ENCODE peak calls at places on chromosomes 13 and 19, in eight cellular contexts. One of them, this sample, is unnamed.

GRCh38 chr19:47895165-47895782 is 9.2 kb upstream of the SULT2A1 start:
- DNase-seq in activated T-helper 1 cell treated with Interleukin-2 at 50 U/mL for 16 hours: no peak
- DNase-seq in HT-29: no peak
- DNase-seq in NCI-H2107: no peak
- DNase-seq in GF-D8: no peak
- DNase-seq in activated CD4-positive, CD25-positive, alpha-beta regulatory T cell treated with anti-CD3 and anti-CD28 coated beads, Interleukin-2, amount 50 U/mL, for 16 hours: no peak
- DNase-seq in A673: no peak
- DNase-seq in NCI-H2029: no peak
- DNase-seq in this sample: no peak

GRCh38 chr19:39160523-39160861 is 34.9 kb downstream of the PAK4 start:
- DNase-seq in activated T-helper 1 cell treated with Interleukin-2 at 50 U/mL for 16 hours: no peak
- DNase-seq in HT-29: peak
- DNase-seq in NCI-H2107: no peak
- DNase-seq in GF-D8: no peak
- DNase-seq in activated CD4-positive, CD25-positive, alpha-beta regulatory T cell treated with anti-CD3 and anti-CD28 coated beads, Interleukin-2, amount 50 U/mL, for 16 hours: no peak
- DNase-seq in A673: no peak
- DNase-seq in NCI-H2029: no peak
- DNase-seq in this sample: no peak

GRCh38 chr13:112813552-112813951 is 123.7 kb downstream of the ATP11A start:
- DNase-seq in activated T-helper 1 cell treated with Interleukin-2 at 50 U/mL for 16 hours: no peak
- DNase-seq in HT-29: no peak
- DNase-seq in NCI-H2107: no peak
- DNase-seq in GF-D8: no peak
- DNase-seq in activated CD4-positive, CD25-positive, alpha-beta regulatory T cell treated with anti-CD3 and anti-CD28 coated beads, Interleukin-2, amount 50 U/mL, for 16 hours: no peak
- DNase-seq in A673: no peak
- DNase-seq in NCI-H2029: no peak
- DNase-seq in this sample: no peak

GRCh38 chr19:44723299-44723951 is 24.5 kb downstream of the CEACAM16 start:
- DNase-seq in activated T-helper 1 cell treated with Interleukin-2 at 50 U/mL for 16 hours: no peak
- DNase-seq in HT-29: no peak
- DNase-seq in NCI-H2107: no peak
- DNase-seq in GF-D8: peak
- DNase-seq in activated CD4-positive, CD25-positive, alpha-beta regulatory T cell treated with anti-CD3 and anti-CD28 coated beads, Interleukin-2, amount 50 U/mL, for 16 hours: no peak
- DNase-seq in A673: no peak
- DNase-seq in NCI-H2029: no peak
- DNase-seq in this sample: no peak

GRCh38 chr19:7663711-7664110 is 5.1 kb upstream of the RETN start:
- DNase-seq in activated T-helper 1 cell treated with Interleukin-2 at 50 U/mL for 16 hours: no peak
- DNase-seq in HT-29: no peak
- DNase-seq in NCI-H2107: no peak
- DNase-seq in GF-D8: no peak
- DNase-seq in activated CD4-positive, CD25-positive, alpha-beta regulatory T cell treated with anti-CD3 and anti-CD28 coated beads, Interleukin-2, amount 50 U/mL, for 16 hours: no peak
- DNase-seq in A673: no peak
- DNase-seq in NCI-H2029: no peak
- DNase-seq in this sample: no peak

GRCh38 chr13:30312859-30313258 is 5.5 kb upstream of the KATNAL1 start:
- DNase-seq in activated T-helper 1 cell treated with Interleukin-2 at 50 U/mL for 16 hours: no peak
- DNase-seq in HT-29: no peak
- DNase-seq in NCI-H2107: no peak
- DNase-seq in GF-D8: no peak
- DNase-seq in activated CD4-positive, CD25-positive, alpha-beta regulatory T cell treated with anti-CD3 and anti-CD28 coated beads, Interleukin-2, amount 50 U/mL, for 16 hours: no peak
- DNase-seq in A673: no peak
- DNase-seq in NCI-H2029: no peak
- DNase-seq in this sample: no peak

GRCh38 chr13:50375792-50376191 is 360.5 kb downstream of the KCNRG start:
- DNase-seq in activated T-helper 1 cell treated with Interleukin-2 at 50 U/mL for 16 hours: no peak
- DNase-seq in HT-29: no peak
- DNase-seq in NCI-H2107: no peak
- DNase-seq in GF-D8: no peak
- DNase-seq in activated CD4-positive, CD25-positive, alpha-beta regulatory T cell treated with anti-CD3 and anti-CD28 coated beads, Interleukin-2, amount 50 U/mL, for 16 hours: no peak
- DNase-seq in A673: no peak
- DNase-seq in NCI-H2029: no peak
- DNase-seq in this sample: no peak

GRCh38 chr19:42529248-42529764 is 1.0 kb upstream of the CEACAM1 start:
- DNase-seq in activated T-helper 1 cell treated with Interleukin-2 at 50 U/mL for 16 hours: peak
- DNase-seq in HT-29: peak
- DNase-seq in NCI-H2107: peak
- DNase-seq in GF-D8: no peak
- DNase-seq in activated CD4-positive, CD25-positive, alpha-beta regulatory T cell treated with anti-CD3 and anti-CD28 coated beads, Interleukin-2, amount 50 U/mL, for 16 hours: peak
- DNase-seq in A673: peak
- DNase-seq in NCI-H2029: peak
- DNase-seq in this sample: peak

GRCh38 chr19:8905342-8905741 is 73.2 kb downstream of the MBD3L1 start:
- DNase-seq in activated T-helper 1 cell treated with Interleukin-2 at 50 U/mL for 16 hours: no peak
- DNase-seq in HT-29: no peak
- DNase-seq in NCI-H2107: no peak
- DNase-seq in GF-D8: no peak
- DNase-seq in activated CD4-positive, CD25-positive, alpha-beta regulatory T cell treated with anti-CD3 and anti-CD28 coated beads, Interleukin-2, amount 50 U/mL, for 16 hours: no peak
- DNase-seq in A673: no peak
- DNase-seq in NCI-H2029: no peak
- DNase-seq in this sample: no peak

GRCh38 chr19:14363203-14364097 is 17.8 kb upstream of the ADGRE5 start:
- DNase-seq in activated T-helper 1 cell treated with Interleukin-2 at 50 U/mL for 16 hours: no peak
- DNase-seq in HT-29: no peak
- DNase-seq in NCI-H2107: no peak
- DNase-seq in GF-D8: peak
- DNase-seq in activated CD4-positive, CD25-positive, alpha-beta regulatory T cell treated with anti-CD3 and anti-CD28 coated beads, Interleukin-2, amount 50 U/mL, for 16 hours: no peak
- DNase-seq in A673: peak
- DNase-seq in NCI-H2029: peak
- DNase-seq in this sample: no peak